ENCODE peak calls at places on chromosomes 6 and 20, in eight cellular contexts. F is fibroblast of lung, A is PC-3, C is psoas muscle, H is breast epithelium, M is GM23338, T is GM23248, I is BJ. P is an unnamed sample.

GRCh38 chr6:105794870-105795269 is 291.3 kb upstream of the PRDM1 start:
- DNase-seq in F (no peak), A (peak; percentile 13), C (no peak), H (no peak), M (no peak), T (peak; percentile 35), I (no peak), P (no peak)

GRCh38 chr6:90369024-90369519 is 72.4 kb upstream of the BACH2 start:
- DNase-seq in F (peak; percentile 100), A (peak; percentile 98), C (peak; percentile 58), H (no peak), M (peak; percentile 88), T (peak; percentile 98), I (peak; percentile 100), P (peak; percentile 91)

GRCh38 chr6:163416380-163416629 is 1.8 kb downstream of the QKI start:
- DNase-seq in F (no peak), A (no peak), C (no peak), H (no peak), M (peak; percentile 34), T (peak; percentile 47), I (no peak), P (no peak)

GRCh38 chr20:57240850-57241429 is 25.5 kb downstream of the BMP7 start:
- DNase-seq in F (no peak), A (no peak), C (no peak), H (no peak), M (no peak), T (no peak), I (no peak), P (no peak)

GRCh38 chr6:130223508-130223907 is 757 bp upstream of the SAMD3 start:
- DNase-seq in F (no peak), A (no peak), C (no peak), H (no peak), M (peak; percentile 18), T (no peak), I (no peak), P (no peak)

GRCh38 chr6:153001767-153002612 is 519 bp downstream of the MTRF1L start:
- DNase-seq in F (peak; percentile 22), A (no peak), C (no peak), H (no peak), M (peak; percentile 42), T (peak; percentile 50), I (no peak), P (no peak)

GRCh38 chr20:973785-974194 is 28.3 kb downstream of the RSPO4 start:
- DNase-seq in F (no peak), A (peak; percentile 51), C (no peak), H (no peak), M (peak; percentile 83), T (peak; percentile 89), I (peak; percentile 9), P (no peak)

GRCh38 chr6:96621983-96622382 is 59.1 kb downstream of the FHL5 start:
- DNase-seq in F (no peak), A (no peak), C (no peak), H (no peak), M (no peak), T (no peak), I (no peak), P (no peak)

GRCh38 chr20:48463916-48464315 is 363.9 kb downstream of the PREX1 start:
- DNase-seq in F (peak; percentile 75), A (peak; percentile 20), C (no peak), H (no peak), M (no peak), T (peak; percentile 69), I (no peak), P (no peak)

GRCh38 chr6:144012534-144012933 is 4.5 kb upstream of the PLAGL1 start:
- DNase-seq in F (peak; percentile 51), A (peak; percentile 58), C (no peak), H (no peak), M (no peak), T (peak; percentile 77), I (no peak), P (no peak)

GRCh38 chr20:51930775-51931174 is 128.5 kb upstream of the SALL4 start:
- DNase-seq in F (peak; percentile 64), A (peak; percentile 75), C (no peak), H (no peak), M (no peak), T (peak; percentile 77), I (no peak), P (no peak)

GRCh38 chr6:30890646-30891449 is 6.5 kb downstream of the DDR1 start:
- DNase-seq in F (no peak), A (no peak), C (no peak), H (no peak), M (no peak), T (no peak), I (no peak), P (peak; percentile 59)

GRCh38 chr6:121522265-121522664 is 86.8 kb downstream of the GJA1 start:
- DNase-seq in F (peak; percentile 98), A (peak; percentile 79), C (no peak), H (no peak), M (no peak), T (peak; percentile 96), I (peak; percentile 83), P (peak; percentile 87)

GRCh38 chr6:146548898-146549374 is 5.3 kb downstream of the RAB32 start:
- DNase-seq in F (no peak), A (no peak), C (no peak), H (no peak), M (no peak), T (no peak), I (no peak), P (no peak)
- H3K36me3 ChIP-seq in F (peaks cover 4% of the 10 kb centered on the region), A (no peaks in the 10 kb centered on the region), C (peaks cover 5% of the 10 kb centered on the region), H (no peaks in the 10 kb centered on the region), M (peaks cover 5% of the 10 kb centered on the region), T (peaks cover 30% of the 10 kb centered on the region), I (peaks cover 6% of the 10 kb centered on the region), P (peaks cover 18% of the 10 kb centered on the region)

DNA sequence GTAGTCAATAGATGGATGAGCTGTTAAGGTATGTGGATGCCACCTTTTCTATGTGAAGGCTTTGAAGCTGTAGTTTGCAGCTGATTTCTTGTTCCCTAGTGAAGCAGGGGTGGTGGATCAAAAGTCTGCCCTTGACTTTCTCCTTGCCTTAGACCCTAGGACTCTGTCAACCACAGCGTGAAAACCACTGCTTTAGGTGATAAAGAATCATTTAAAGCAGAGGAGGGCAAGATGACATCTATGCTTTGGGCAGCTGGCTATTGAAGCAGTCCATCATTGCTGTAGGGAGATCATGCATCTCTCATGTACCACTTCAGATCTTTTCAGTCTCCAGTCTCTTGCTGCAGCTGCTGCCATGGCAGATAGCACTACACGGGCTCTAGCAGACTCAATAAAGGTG is 122.2 kb upstream of the STMND1 start:
- DNase-seq in F (no peak), A (no peak), C (no peak), H (no peak), M (no peak), T (no peak), I (no peak), P (no peak)
- H3K4me3 ChIP-seq in F (no peak overlapping the region), A (no peak overlapping the region), C (no peak overlapping the region), H (no peak overlapping the region), M (no peak overlapping the region), T (no peak overlapping the region), I (no peak overlapping the region), P (no peak overlapping the region)

GRCh38 chr20:47315339-47315662 is 41.2 kb downstream of the ZMYND8 start:
- DNase-seq in F (no peak), A (peak; percentile 51), C (no peak), H (no peak), M (peak; percentile 62), T (peak; percentile 72), I (no peak), P (no peak)
- H3K36me3 ChIP-seq in F (peaks cover 2% of the 10 kb centered on the region), A (no peaks in the 10 kb centered on the region), C (peaks cover 13% of the 10 kb centered on the region), H (no peaks in the 10 kb centered on the region), M (peaks cover 3% of the 10 kb centered on the region), T (no peaks in the 10 kb centered on the region), I (peaks cover 4% of the 10 kb centered on the region), P (no peaks in the 10 kb centered on the region)

GRCh38 chr6:9139762-9140161 is 704.4 kb upstream of the SLC35B3 start:
- DNase-seq in F (peak; percentile 60), A (peak; percentile 91), C (no peak), H (no peak), M (no peak), T (peak; percentile 90), I (peak; percentile 63), P (no peak)
- H3K4me3 ChIP-seq in F (no peak overlapping the region), A (peak overlapping the region; percentile 53), C (peak overlapping the region; percentile 13), H (peak overlapping the region; percentile 26), M (no peak overlapping the region), T (peak overlapping the region; percentile 39), I (no peak overlapping the region), P (no peak overlapping the region)

GRCh38 chr20:32141465-32141980 is 32.0 kb downstream of the TM9SF4 start:
- DNase-seq in F (no peak), A (no peak), C (no peak), H (no peak), M (no peak), T (no peak), I (no peak), P (no peak)
- H3K36me3 ChIP-seq in F (peaks cover 45% of the 10 kb centered on the region), A (peaks cover 83% of the 10 kb centered on the region), C (peaks cover 99% of the 10 kb centered on the region), H (peaks cover 25% of the 10 kb centered on the region), M (peaks cover 72% of the 10 kb centered on the region), T (peaks cover 29% of the 10 kb centered on the region), I (peaks cover 53% of the 10 kb centered on the region), P (peaks cover 87% of the 10 kb centered on the region)

GRCh38 chr20:36676701-36677421 is 30.9 kb upstream of the SLA2 start:
- DNase-seq in F (no peak), A (no peak), C (no peak), H (no peak), M (peak; percentile 89), T (no peak), I (no peak), P (no peak)
- H3K4me3 ChIP-seq in F (no peak overlapping the region), A (no peak overlapping the region), C (no peak overlapping the region), H (no peak overlapping the region), M (peak overlapping the region; percentile 60), T (no peak overlapping the region), I (no peak overlapping the region), P (no peak overlapping the region)

GRCh38 chr20:50562262-50562701 is 52.1 kb downstream of the PTPN1 start:
- DNase-seq in F (no peak), A (no peak), C (peak; percentile 81), H (no peak), M (no peak), T (no peak), I (no peak), P (no peak)
- H3K36me3 ChIP-seq in F (peaks cover 9% of the 10 kb centered on the region), A (peaks cover 26% of the 10 kb centered on the region), C (peaks cover 12% of the 10 kb centered on the region), H (no peaks in the 10 kb centered on the region), M (no peaks in the 10 kb centered on the region), T (peaks cover 18% of the 10 kb centered on the region), I (no peaks in the 10 kb centered on the region), P (no peaks in the 10 kb centered on the region)

P was measured in ascending aorta.